ENCODE peak calls at places on chromosome 2, in eight cellular contexts. Q, G, H, S, B, E, R and Y are unnamed samples.

GRCh38 chr2:32427672-32428622 is 71.1 kb downstream of the BIRC6 start:
- DNase-seq in Q (no peak), G (no peak), H (no peak), S (no peak), B (no peak), E (no peak), R (peak), Y (no peak)

GRCh38 chr2:67798536-67799160 is 264.2 kb downstream of the C1D start:
- DNase-seq in Q (no peak), G (no peak), H (no peak), S (no peak), B (no peak), E (no peak), R (no peak), Y (no peak)

GRCh38 chr2:150371066-150371812 is 116.2 kb downstream of the RND3 start:
- DNase-seq in Q (no peak), G (peak), H (no peak), S (no peak), B (no peak), E (no peak), R (no peak), Y (no peak)

GRCh38 chr2:187037310-187037709 is 188.3 kb upstream of the ZSWIM2 start:
- DNase-seq in Q (no peak), G (no peak), H (no peak), S (no peak), B (no peak), E (no peak), R (no peak), Y (no peak)

GRCh38 chr2:127810156-127810636 is 775 bp downstream of the WDR33 start:
- DNase-seq in Q (peak), G (peak), H (peak), S (peak), B (no peak), E (peak), R (peak), Y (no peak)

GRCh38 chr2:16093639-16094447 is 153.5 kb downstream of the MYCN start:
- DNase-seq in Q (peak), G (peak), H (no peak), S (peak), B (peak), E (no peak), R (no peak), Y (no peak)

GRCh38 chr2:47002480-47003381 is 87.1 kb upstream of the MCFD2 start:
- DNase-seq in Q (no peak), G (peak), H (no peak), S (peak), B (no peak), E (no peak), R (peak), Y (no peak)

GRCh38 chr2:152715854-152716428 is 1.3 kb downstream of the PRPF40A start:
- DNase-seq in Q (no peak), G (peak), H (no peak), S (no peak), B (no peak), E (peak), R (peak), Y (no peak)

GRCh38 chr2:25286025-25286400 is 55.7 kb downstream of the DNMT3A start:
- DNase-seq in Q (no peak), G (no peak), H (no peak), S (no peak), B (no peak), E (peak), R (no peak), Y (no peak)

GRCh38 chr2:31241625-31242270 is 7.8 kb downstream of the EHD3 start:
- DNase-seq in Q (no peak), G (no peak), H (no peak), S (no peak), B (no peak), E (no peak), R (no peak), Y (no peak)

GRCh38 chr2:60852282-60852860 is 29.0 kb upstream of the REL start:
- DNase-seq in Q (peak), G (no peak), H (no peak), S (no peak), B (no peak), E (no peak), R (no peak), Y (no peak)

DNA sequence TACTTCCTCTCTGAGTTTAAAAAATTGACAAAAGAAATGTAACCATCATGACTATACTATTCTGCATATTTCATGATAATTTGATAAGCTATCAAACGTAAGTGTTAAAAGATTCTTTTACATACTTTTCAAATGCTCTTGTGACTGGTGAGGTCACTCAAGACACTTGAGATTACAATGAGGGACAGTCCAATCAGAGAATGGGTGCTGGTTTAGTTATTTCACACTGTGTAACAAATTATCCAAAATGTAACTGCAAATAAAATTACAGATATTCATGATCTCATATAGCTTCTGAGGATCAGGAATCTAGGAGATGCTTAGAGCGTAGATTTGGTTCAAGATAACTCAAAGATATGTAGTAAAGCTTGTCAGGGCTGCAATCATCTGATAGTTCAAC is 4.4 kb upstream of the GTF2A1L start:
- DNase-seq in Q (no peak), G (no peak), H (no peak), S (no peak), B (no peak), E (no peak), R (no peak), Y (no peak)
- TF ChIP-seq CTCF in Q (no peak), G (no peak), H (no peak), S (no peak), B (no peak), E (no peak), R (no peak), Y (no peak)

GRCh38 chr2:222611684-222612083 is 44.2 kb downstream of the FARSB start:
- DNase-seq in Q (no peak), G (no peak), H (no peak), S (no peak), B (no peak), E (no peak), R (no peak), Y (no peak)
- H3K4me3 ChIP-seq in Q (no peak), G (no peak), H (no peak), S (no peak), B (no peak), E (no peak), R (no peak), Y (no peak)

GRCh38 chr2:157192445-157193423 is 64.8 kb upstream of the GALNT5 start:
- DNase-seq in Q (no peak), G (no peak), H (no peak), S (no peak), B (no peak), E (no peak), R (no peak), Y (no peak)
- TF ChIP-seq CTCF in Q (no peak), G (no peak), H (no peak), S (no peak), B (no peak), E (no peak), R (no peak), Y (no peak)

GRCh38 chr2:163556511-163556910 is 179.3 kb downstream of the FIGN start:
- DNase-seq in Q (no peak), G (no peak), H (no peak), S (no peak), B (no peak), E (peak), R (no peak), Y (peak)

GRCh38 chr2:163563336-163563735 is 172.5 kb downstream of the FIGN start:
- DNase-seq in Q (no peak), G (no peak), H (no peak), S (no peak), B (no peak), E (no peak), R (no peak), Y (no peak)

GRCh38 chr2:163553601-163554000 is 182.2 kb downstream of the FIGN start:
- DNase-seq in Q (no peak), G (no peak), H (no peak), S (no peak), B (no peak), E (no peak), R (no peak), Y (peak)

GRCh38 chr2:163554864-163555263 is 180.9 kb downstream of the FIGN start:
- DNase-seq in Q (no peak), G (no peak), H (no peak), S (no peak), B (no peak), E (peak), R (no peak), Y (no peak)

DNA sequence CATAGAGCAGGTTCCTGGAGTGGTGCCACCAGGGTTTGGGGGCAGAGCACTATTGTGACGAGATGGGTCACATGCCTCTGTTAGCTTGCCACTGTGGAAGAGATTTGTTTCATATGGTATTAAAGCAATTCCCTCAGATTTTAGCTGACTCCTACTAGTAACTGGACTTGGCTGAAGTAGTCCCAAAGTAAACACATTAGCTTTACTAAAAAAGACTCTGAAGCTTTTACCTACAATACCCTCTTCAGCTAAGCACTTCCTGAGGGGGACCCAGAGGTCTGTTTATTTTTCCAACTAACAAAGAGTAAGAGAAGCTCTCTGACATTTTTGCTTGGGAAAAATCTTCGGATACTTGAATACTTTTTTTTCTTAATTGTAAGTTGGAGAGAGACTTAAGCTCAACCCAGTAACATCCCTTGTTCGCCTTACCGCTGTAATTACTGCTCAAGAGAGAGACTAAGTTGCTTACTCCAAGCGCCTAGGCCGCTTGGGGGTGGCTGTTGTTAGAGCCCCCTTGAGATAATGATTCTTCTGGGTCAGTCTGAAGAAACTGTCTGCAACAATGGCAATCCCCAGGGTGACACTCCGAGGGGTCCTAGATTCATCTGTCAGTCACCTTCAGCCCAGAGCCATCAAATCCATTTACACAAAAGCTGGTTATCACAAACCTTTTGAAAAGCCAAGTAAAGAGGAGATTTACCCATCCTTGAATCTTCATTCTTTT is 177.4 kb downstream of the FIGN start:
- DNase-seq in Q (no peak), G (no peak), H (no peak), S (no peak), B (no peak), E (no peak), R (peak), Y (no peak)
- H3K4me3 ChIP-seq in Q (no peak), G (no peak), H (no peak), S (no peak), B (no peak), E (no peak), R (no peak), Y (no peak)